ENCODE peak calls at places on chromosomes 5 and 9, in six cellular contexts. X, Z, U, G, W and C are unnamed samples.

GRCh38 chr9:137673871-137674270 is 55.1 kb downstream of the EHMT1 start:
- DNase-seq in U (no peak), X (no peak), W (no peak), G (no peak), Z (no peak), C (no peak)

GRCh38 chr5:128537306-128537998 is 593 bp downstream of the FBN2 start:
- DNase-seq in U (no peak), G (peak; percentile 56), Z (no peak), X (peak; percentile 48), W (no peak), C (no peak)

GRCh38 chr5:14628346-14628745 is 36.2 kb upstream of the OTULIN start:
- DNase-seq in X (peak; percentile 37), W (no peak), Z (no peak), G (peak; percentile 56), U (peak; percentile 43), C (peak; percentile 3)

GRCh38 chr5:128111818-128112448 is 28.4 kb downstream of the SLC12A2 start:
- DNase-seq in W (no peak), U (peak; percentile 64), Z (no peak), G (no peak), X (no peak), C (peak; percentile 26)

GRCh38 chr5:77282337-77283027 is 72.0 kb downstream of the PDE8B start:
- DNase-seq in W (no peak), U (peak; percentile 90), X (no peak), Z (no peak), G (no peak), C (peak; percentile 58)

GRCh38 chr9:2132484-2133082 is 117.4 kb downstream of the SMARCA2 start:
- DNase-seq in Z (no peak), U (peak; percentile 65), W (no peak), X (no peak), G (peak; percentile 17), C (no peak)

GRCh38 chr5:36417668-36418067 is 116.0 kb upstream of the RANBP3L start:
- DNase-seq in X (no peak), U (no peak), G (no peak), W (no peak), Z (no peak), C (no peak)

GRCh38 chr5:78647411-78647818 is 1.2 kb downstream of the LHFPL2 start:
- DNase-seq in G (no peak), W (no peak), U (peak; percentile 22), X (peak; percentile 43), Z (no peak), C (no peak)

GRCh38 chr9:93303258-93303771 is 119.4 kb downstream of the WNK2 start:
- DNase-seq in U (no peak), Z (no peak), X (no peak), G (no peak), W (no peak), C (no peak)

GRCh38 chr9:97737429-97737828 is 40.3 kb upstream of the XPA start:
- DNase-seq in W (no peak), G (no peak), X (no peak), U (no peak), Z (no peak), C (no peak)

GRCh38 chr5:176660530-176660859 is 13.2 kb downstream of the TSPAN17 start:
- DNase-seq in G (no peak), W (no peak), Z (no peak), U (no peak), X (no peak), C (no peak)

GRCh38 chr9:134891016-134891589 is 10.5 kb downstream of the FCN2 start:
- DNase-seq in G (no peak), W (no peak), U (no peak), X (peak; percentile 25), Z (no peak), C (no peak)

GRCh38 chr5:83570916-83571315 is 99.4 kb downstream of the VCAN start:
- DNase-seq in U (no peak), X (no peak), G (no peak), Z (no peak), W (no peak), C (no peak)

GRCh38 chr5:131595088-131596033 is 39.7 kb downstream of the RAPGEF6 start:
- DNase-seq in Z (no peak), W (no peak), U (no peak), G (no peak), X (no peak), C (no peak)

GRCh38 chr5:173890195-173890951 is 2.2 kb downstream of the CPEB4 start:
- DNase-seq in X (peak; percentile 71), W (no peak), U (peak; percentile 27), Z (no peak), G (no peak), C (no peak)

GRCh38 chr5:126355940-126356339 is 67.3 kb upstream of the GRAMD2B start:
- DNase-seq in Z (no peak), X (no peak), W (no peak), U (no peak), G (no peak), C (no peak)

GRCh38 chr5:126354857-126355731 is 68.1 kb upstream of the GRAMD2B start:
- DNase-seq in W (no peak), X (no peak), Z (no peak), G (no peak), U (no peak), C (no peak)

GRCh38 chr5:126357585-126358342 is 65.4 kb upstream of the GRAMD2B start:
- DNase-seq in W (no peak), G (no peak), Z (no peak), X (no peak), U (no peak), C (no peak)

GRCh38 chr5:126351138-126351537 is 72.1 kb upstream of the GRAMD2B start:
- DNase-seq in Z (no peak), X (no peak), U (peak; percentile 78), W (no peak), G (no peak), C (peak; percentile 79)

GRCh38 chr5:126354012-126354856 is 69.0 kb upstream of the GRAMD2B start:
- DNase-seq in X (no peak), G (no peak), U (peak; percentile 99), W (no peak), Z (no peak), C (peak; percentile 96)
- H3K4me3 ChIP-seq in X (no peak overlapping the region), G (no peak overlapping the region), U (peak overlapping the region; percentile 47), W (no peak overlapping the region), Z (no peak overlapping the region), C (peak overlapping the region; percentile 17)

GRCh38 chr5:71943874-71944273 is 163.4 kb upstream of the MAP1B start:
- DNase-seq in X (no peak), Z (no peak), W (no peak), G (no peak), U (no peak), C (no peak)

GRCh38 chr5:71946631-71947030 is 160.6 kb upstream of the MAP1B start:
- DNase-seq in Z (no peak), U (no peak), G (no peak), X (no peak), W (no peak), C (no peak)

GRCh38 chr5:71948206-71948605 is 159.1 kb upstream of the MAP1B start:
- DNase-seq in G (no peak), U (no peak), W (no peak), Z (no peak), X (no peak), C (no peak)
- H3K4me3 ChIP-seq in G (no peak overlapping the region), U (no peak overlapping the region), W (no peak overlapping the region), Z (no peak overlapping the region), X (no peak overlapping the region), C (no peak overlapping the region)

GRCh38 chr5:88734191-88734640 is 148.8 kb downstream of the MEF2C start:
- DNase-seq in G (no peak), X (peak; percentile 62), Z (no peak), U (no peak), W (no peak), C (no peak)
- H3K4me3 ChIP-seq in G (no peak overlapping the region), X (no peak overlapping the region), Z (no peak overlapping the region), U (no peak overlapping the region), W (no peak overlapping the region), C (no peak overlapping the region)

GRCh38 chr9:117706421-117707150 is 2.4 kb downstream of the TLR4 start:
- DNase-seq in G (no peak), W (no peak), Z (no peak), X (no peak), U (peak; percentile 22), C (no peak)

GRCh38 chr9:117704597-117704996 is 394 bp downstream of the TLR4 start:
- DNase-seq in G (no peak), Z (no peak), U (no peak), X (no peak), W (no peak), C (no peak)

GRCh38 chr9:117704024-117704575 is at the start of gene TLR4:
- DNase-seq in W (peak; percentile 84), U (peak; percentile 71), Z (no peak), G (peak; percentile 0), X (peak; percentile 80), C (peak; percentile 55)

GRCh38 chr9:117705386-117705785 is 1.2 kb downstream of the TLR4 start:
- DNase-seq in Z (no peak), X (no peak), U (no peak), W (no peak), G (no peak), C (no peak)

GRCh38 chr9:117703538-117703937 is 665 bp upstream of the TLR4 start:
- DNase-seq in U (peak; percentile 26), G (no peak), X (no peak), W (no peak), Z (no peak), C (no peak)
- H3K4me3 ChIP-seq in U (peak overlapping the region; percentile 63), G (no peak overlapping the region), X (no peak overlapping the region), W (peak overlapping the region; percentile 38), Z (peak overlapping the region; percentile 39), C (peak overlapping the region; percentile 50)